ENCODE peak calls at places on chromosomes 2 and 18, in five cellular contexts. C, H, U, W and S are unnamed samples.
A peak's percentile ranks its signal among the peaks of the same experiment; 100 is the strongest.

GRCh38 chr2:99184811-99185210 is 3.8 kb downstream of the MRPL30 start:
- DNase-seq in C (no peak), H (no peak), W (no peak), U (no peak), S (no peak)

GRCh38 chr2:235894839-235895238 is 273.3 kb downstream of the GBX2 start:
- DNase-seq in W (no peak), U (no peak), C (no peak), H (no peak), S (no peak)

GRCh38 chr2:199468561-199469513 is 11.1 kb upstream of the SATB2 start:
- DNase-seq in W (peak; percentile 87), H (no peak), U (no peak), C (peak; percentile 20), S (no peak)

GRCh38 chr2:62209427-62209991 is 13.6 kb downstream of the B3GNT2 start:
- DNase-seq in W (no peak), U (no peak), C (no peak), H (no peak), S (no peak)

GRCh38 chr2:1731963-1732768 is 12.1 kb downstream of the PXDN start:
- DNase-seq in H (no peak), W (no peak), C (peak; percentile 60), U (no peak), S (peak; percentile 3)

GRCh38 chr2:239919779-239920545 is 105.2 kb downstream of the NDUFA10 start:
- DNase-seq in U (no peak), W (no peak), C (no peak), H (no peak), S (no peak)

GRCh38 chr2:205975082-205975949 is 110.7 kb downstream of the INO80D start:
- DNase-seq in W (no peak), C (peak; percentile 74), H (no peak), U (no peak), S (peak; percentile 80)

GRCh38 chr2:241372376-241372992 is 16.4 kb downstream of the FARP2 start:
- DNase-seq in H (no peak), W (no peak), U (no peak), C (no peak), S (no peak)

GRCh38 chr2:105454801-105455485 is 56.1 kb upstream of the FHL2 start:
- DNase-seq in W (peak; percentile 69), H (peak; percentile 54), U (peak; percentile 50), C (peak; percentile 61), S (peak; percentile 70)

GRCh38 chr18:45666006-45666405 is 50.7 kb downstream of the SLC14A2 start:
- DNase-seq in U (no peak), C (no peak), H (no peak), W (no peak), S (no peak)

GRCh38 chr2:20221169-20221938 is 3.6 kb downstream of the SDC1 start:
- DNase-seq in C (no peak), H (no peak), U (no peak), W (no peak), S (no peak)

GRCh38 chr2:174972924-174973323 is 32.3 kb downstream of the CHN1 start:
- DNase-seq in W (no peak), C (no peak), U (no peak), H (no peak), S (no peak)

GRCh38 chr18:56207989-56208388 is 430.4 kb downstream of the TXNL1 start:
- DNase-seq in H (no peak), W (no peak), C (no peak), U (no peak), S (no peak)

GRCh38 chr18:36572135-36572856 is 256.5 kb downstream of the TPGS2 start:
- DNase-seq in H (peak; percentile 49), W (peak; percentile 72), C (peak; percentile 58), U (no peak), S (peak; percentile 5)

GRCh38 chr2:102895386-102895785 is 133.6 kb downstream of the TMEM182 start:
- DNase-seq in H (peak; percentile 12), W (peak; percentile 47), C (no peak), U (no peak), S (no peak)

GRCh38 chr2:75098856-75099255 is 100.5 kb downstream of the TACR1 start:
- DNase-seq in W (peak; percentile 69), C (peak; percentile 19), U (no peak), H (peak; percentile 14), S (peak; percentile 30)

GRCh38 chr2:11867926-11868325 is 121.5 kb downstream of the LPIN1 start:
- DNase-seq in W (no peak), U (no peak), C (no peak), H (peak; percentile 89), S (no peak)

GRCh38 chr2:85266424-85267041 is 61.3 kb downstream of the TGOLN2 start:
- DNase-seq in U (peak; percentile 83), H (peak; percentile 77), W (peak; percentile 94), C (peak; percentile 74), S (peak; percentile 79)

GRCh38 chr18:30454920-30455319 is 587.6 kb downstream of the DSC3 start:
- DNase-seq in H (no peak), W (no peak), U (no peak), C (no peak), S (no peak)

GRCh38 chr18:33578371-33579146 is 540 bp downstream of the ASXL3 start:
- DNase-seq in U (peak; percentile 44), C (peak; percentile 58), H (no peak), W (peak; percentile 47), S (peak; percentile 5)

GRCh38 chr2:134677866-134678774 is 40.7 kb downstream of the TMEM163 start:
- DNase-seq in C (no peak), W (peak; percentile 26), U (no peak), H (no peak), S (no peak)

GRCh38 chr2:97963880-97964279 is 31.9 kb downstream of the TMEM131 start:
- DNase-seq in C (no peak), H (no peak), U (no peak), W (no peak), S (no peak)

GRCh38 chr2:30446602-30447148 is 371 bp upstream of the LCLAT1 start:
- DNase-seq in C (no peak), H (no peak), U (no peak), W (peak; percentile 21), S (no peak)

GRCh38 chr2:171410101-171410500 is 23.7 kb downstream of the METTL8 start:
- DNase-seq in U (no peak), W (no peak), C (no peak), H (no peak), S (no peak)

GRCh38 chr2:43092520-43093179 is 133.8 kb downstream of the ZFP36L2 start:
- DNase-seq in W (no peak), U (no peak), H (no peak), C (no peak), S (no peak)

GRCh38 chr2:219289537-219290361 is 10.6 kb downstream of the DNAJB2 start:
- DNase-seq in C (peak; percentile 72), H (no peak), W (no peak), U (no peak), S (no peak)

GRCh38 chr18:61153571-61153970 is 179.7 kb upstream of the CDH20 start:
- DNase-seq in C (no peak), U (no peak), W (no peak), H (no peak), S (no peak)

GRCh38 chr18:61148322-61148721 is 184.9 kb upstream of the CDH20 start:
- DNase-seq in U (no peak), H (no peak), C (no peak), W (no peak), S (no peak)

GRCh38 chr18:61154866-61155265 is 178.4 kb upstream of the CDH20 start:
- DNase-seq in H (no peak), U (no peak), C (no peak), W (no peak), S (no peak)

DNA sequence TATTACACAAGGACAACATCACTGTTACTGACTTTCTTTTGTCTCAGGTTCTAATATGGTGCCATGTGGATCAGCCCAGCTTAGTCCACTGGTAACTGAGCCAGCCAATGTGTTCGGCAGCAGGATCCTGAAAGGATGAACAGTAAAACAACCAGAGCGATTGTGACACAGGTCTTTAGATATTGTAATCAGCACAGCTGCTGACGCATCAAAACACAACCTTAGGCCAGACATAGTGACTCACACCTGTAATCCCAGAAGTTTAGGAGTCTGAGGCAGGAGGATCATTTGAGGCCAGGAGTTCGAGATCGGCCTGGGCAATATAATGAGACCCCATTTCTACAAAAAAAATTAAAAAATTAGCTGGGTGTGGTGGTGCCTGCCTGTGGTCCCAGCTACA is 183.4 kb upstream of the CDH20 start:
- DNase-seq in H (no peak), W (no peak), U (no peak), C (no peak), S (no peak)
- TF ChIP-seq CTCF in H (no peak), W (no peak), U (no peak), C (no peak), S (no peak)

DNA sequence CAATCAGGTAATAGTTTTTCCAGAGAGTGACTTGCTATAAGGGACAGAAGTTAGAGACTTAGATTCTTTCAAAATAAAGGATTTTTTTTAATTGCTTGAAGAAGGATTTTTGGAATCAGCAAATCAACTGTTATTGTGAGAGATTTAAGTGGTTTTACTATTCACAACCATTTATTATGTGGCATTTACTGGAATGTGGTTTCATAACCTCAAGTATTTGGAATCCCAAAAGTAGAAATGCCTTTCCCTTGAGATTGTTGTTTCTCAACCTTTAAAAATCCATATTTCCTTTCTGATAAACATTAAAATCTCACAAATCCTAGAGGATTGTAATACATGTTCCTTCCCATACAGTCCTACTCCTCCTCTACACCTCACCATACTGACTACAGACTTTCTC is 5.0 kb downstream of the TANK start:
- DNase-seq in C (no peak), U (no peak), H (no peak), W (no peak), S (no peak)
- H3K4me3 ChIP-seq in C (no peak overlapping the region), U (no peak overlapping the region), H (no peak overlapping the region), W (no peak overlapping the region), S (no peak overlapping the region)

DNA sequence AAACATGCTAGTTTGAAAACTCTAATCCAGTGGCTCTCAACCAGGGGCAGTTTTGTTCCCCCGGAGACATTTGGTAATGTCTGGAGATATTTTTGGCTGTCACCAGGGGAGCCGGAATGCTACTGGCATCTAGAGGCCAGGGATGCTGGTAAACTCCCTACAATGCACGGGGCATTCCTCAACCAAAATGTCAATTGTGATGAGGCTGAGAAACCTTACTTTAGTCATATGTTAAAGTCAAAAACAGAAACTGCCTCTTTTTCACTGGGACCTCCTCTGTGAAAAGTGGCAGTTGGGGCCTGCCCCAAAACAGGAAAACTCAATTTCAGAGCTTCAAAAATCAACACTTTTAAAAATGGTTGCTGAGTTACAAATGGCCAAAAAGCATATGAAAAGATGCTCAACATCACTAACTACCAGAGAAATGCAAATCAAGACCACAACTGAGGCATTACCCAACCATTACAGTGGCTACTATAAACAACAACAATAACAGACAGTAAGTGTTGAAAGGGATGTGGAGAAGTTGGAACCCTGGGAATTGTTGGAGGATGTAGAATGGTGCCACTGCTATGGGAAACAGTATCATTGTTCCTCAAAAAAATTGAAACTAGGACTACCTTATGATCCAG is 173.1 kb upstream of the SPRED2 start:
- DNase-seq in H (no peak), W (no peak), C (no peak), U (no peak), S (no peak)
- H3K4me1 ChIP-seq in H (no peaks in the 10 kb centered on the region), W (peaks cover 3% of the 10 kb centered on the region), C (no peaks in the 10 kb centered on the region), U (no peaks in the 10 kb centered on the region), S (peaks cover 4% of the 10 kb centered on the region)

DNA sequence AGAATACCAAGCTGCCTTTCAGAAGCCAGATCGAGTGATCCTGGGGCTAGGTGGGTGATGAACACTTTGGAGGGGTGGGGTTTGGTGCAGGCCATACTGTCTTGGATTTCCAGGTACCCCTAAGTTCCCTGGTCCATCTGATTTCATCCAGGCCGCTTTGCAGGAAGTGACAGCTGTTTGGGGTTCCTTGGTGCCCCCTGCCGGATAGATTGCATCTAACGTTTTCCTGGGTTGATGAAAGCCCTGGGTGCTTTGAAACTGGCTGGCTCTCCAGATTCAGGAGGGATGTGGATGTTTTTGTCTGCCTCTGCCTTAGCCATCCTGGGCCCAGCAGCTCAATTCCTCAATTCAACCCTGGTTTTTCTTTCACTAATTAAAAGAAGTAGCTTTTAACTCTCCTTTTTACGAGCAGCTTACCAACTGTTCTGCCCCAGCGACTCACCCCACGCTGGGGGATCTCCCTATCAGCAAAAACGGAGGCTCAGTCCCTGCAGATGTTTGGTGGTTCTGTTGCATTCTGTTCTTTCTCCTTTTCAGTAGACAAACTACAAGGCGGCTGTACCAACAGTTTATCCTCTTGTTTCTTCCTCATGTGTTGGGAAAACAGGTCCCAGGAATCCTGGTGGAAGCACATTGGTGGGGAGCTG is 37.1 kb downstream of the ARHGEF4 start:
- DNase-seq in U (peak; percentile 58), C (peak; percentile 81), H (peak; percentile 63), W (peak; percentile 87), S (peak; percentile 81)
- TF ChIP-seq CTCF in U (peak; percentile 61), C (peak; percentile 67), H (peak; percentile 65), W (peak; percentile 67), S (peak; percentile 80)